ENCODE peak calls at places on chromosome 7, in nine cellular contexts. E, Q, X, C, G, B, A, S and H are unnamed samples.
A peak's percentile ranks its signal among the peaks of the same experiment; 100 is the strongest.

GRCh38 chr7:124550036-124550435 is 215.6 kb downstream of the GPR37 start:
- DNase-seq in E (peak; percentile 45), Q (peak; percentile 21), X (no peak), C (no peak), G (no peak), B (no peak), A (no peak), S (no peak), H (no peak)

GRCh38 chr7:38057829-38058228 is 120.2 kb upstream of the STARD3NL start:
- DNase-seq in E (no peak), Q (no peak), X (no peak), C (no peak), G (no peak), B (no peak), A (no peak), S (no peak), H (no peak)

GRCh38 chr7:42677751-42678231 is 234.1 kb downstream of the C7orf25 start:
- DNase-seq in E (peak; percentile 74), Q (peak; percentile 43), X (peak; percentile 8), C (peak; percentile 85), G (no peak), B (peak; percentile 88), A (no peak), S (peak; percentile 73), H (no peak)

GRCh38 chr7:100515072-100515532 is 23.9 kb upstream of the AGFG2 start:
- DNase-seq in E (peak; percentile 76), Q (peak; percentile 75), X (no peak), C (no peak), G (no peak), B (peak; percentile 80), A (no peak), S (peak; percentile 72), H (no peak)

GRCh38 chr7:24283900-24284698 is at the start of gene NPY:
- DNase-seq in E (no peak), Q (no peak), X (no peak), C (no peak), G (no peak), B (no peak), A (no peak), S (no peak), H (no peak)

GRCh38 chr7:3754488-3755365 is 453.7 kb downstream of the SDK1 start:
- DNase-seq in E (no peak), Q (peak; percentile 56), X (peak; percentile 6), C (peak; percentile 79), G (no peak), B (peak; percentile 73), A (peak; percentile 11), S (no peak), H (no peak)

GRCh38 chr7:55563596-55564325 is 8.5 kb downstream of the VOPP1 start:
- DNase-seq in E (peak; percentile 20), Q (no peak), X (no peak), C (no peak), G (no peak), B (no peak), A (no peak), S (no peak), H (no peak)

GRCh38 chr7:148395292-148395691 is 195.3 kb upstream of the C7orf33 start:
- DNase-seq in E (no peak), Q (no peak), X (no peak), C (no peak), G (no peak), B (no peak), A (no peak), S (no peak), H (no peak)

GRCh38 chr7:117777335-117778150 is 95.7 kb downstream of the CTTNBP2 start:
- DNase-seq in E (no peak), Q (no peak), X (no peak), C (no peak), G (no peak), B (no peak), A (peak; percentile 13), S (no peak), H (no peak)

GRCh38 chr7:100677308-100678095 is 4.0 kb downstream of the GNB2 start:
- DNase-seq in E (no peak), Q (no peak), X (no peak), C (no peak), G (peak; percentile 28), B (no peak), A (peak; percentile 8), S (no peak), H (peak; percentile 21)

GRCh38 chr7:128167316-128167691 is 73.8 kb upstream of the LEP start:
- DNase-seq in E (peak; percentile 49), Q (peak; percentile 75), X (peak; percentile 84), C (no peak), G (peak; percentile 24), B (peak; percentile 48), A (peak; percentile 11), S (peak; percentile 11), H (peak; percentile 81)

DNA sequence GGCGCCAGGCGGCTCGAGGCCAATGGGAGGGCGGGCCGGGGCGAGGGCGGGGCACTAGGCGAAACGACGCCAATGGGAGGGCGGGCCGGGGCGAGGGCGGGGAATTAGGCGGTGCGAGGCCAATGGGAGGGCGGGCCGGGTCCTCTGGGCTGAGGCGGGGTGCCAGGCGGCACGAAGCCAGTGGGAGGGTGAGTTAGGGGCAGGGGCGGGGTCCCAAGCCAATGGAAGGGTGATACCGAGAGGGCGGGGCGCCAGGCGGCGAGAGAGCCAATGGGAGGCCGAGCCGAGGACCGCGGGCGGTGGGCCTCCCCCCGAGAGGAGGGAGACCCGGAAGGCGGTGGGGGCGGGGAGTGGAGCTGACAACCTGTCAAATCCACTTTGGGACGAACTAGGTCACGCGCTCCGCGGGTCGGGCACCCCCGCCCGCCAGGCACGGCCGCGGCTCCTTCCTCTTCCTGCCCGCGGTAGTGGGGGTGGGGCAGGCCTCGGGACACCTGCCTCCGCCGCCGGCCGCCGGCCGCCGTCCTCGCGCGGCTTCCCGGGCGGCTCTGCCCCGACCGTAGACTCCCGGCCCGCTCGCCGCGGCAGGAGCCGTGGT is 28.0 kb upstream of the KMT2C start:
- DNase-seq in E (peak; percentile 99), Q (peak; percentile 98), X (peak; percentile 100), C (peak; percentile 100), G (peak; percentile 100), B (peak; percentile 99), A (peak; percentile 100), S (peak; percentile 91), H (peak; percentile 99)
- TF ChIP-seq CTCF in E (no peak), Q (no peak), X (no peak), C (no peak), G (no peak), B (no peak), A (no peak), S (no peak), H (no peak)

GRCh38 chr7:105009667-105010537 is 4.1 kb upstream of the KMT2E start:
- DNase-seq in E (no peak), Q (no peak), X (no peak), C (no peak), G (no peak), B (no peak), A (no peak), S (no peak), H (no peak)

GRCh38 chr7:105003875-105004510 is 10.0 kb upstream of the KMT2E start:
- DNase-seq in E (peak; percentile 60), Q (no peak), X (no peak), C (no peak), G (no peak), B (no peak), A (no peak), S (no peak), H (no peak)

GRCh38 chr7:105007298-105007697 is 6.7 kb upstream of the KMT2E start:
- DNase-seq in E (no peak), Q (no peak), X (no peak), C (no peak), G (no peak), B (no peak), A (no peak), S (no peak), H (no peak)

GRCh38 chr7:105003275-105003674 is 10.7 kb upstream of the KMT2E start:
- DNase-seq in E (peak; percentile 75), Q (peak; percentile 82), X (peak; percentile 53), C (peak; percentile 77), G (no peak), B (peak; percentile 84), A (peak; percentile 54), S (no peak), H (no peak)

GRCh38 chr7:105006367-105007139 is 7.5 kb upstream of the KMT2E start:
- DNase-seq in E (no peak), Q (no peak), X (peak; percentile 42), C (no peak), G (no peak), B (no peak), A (peak; percentile 67), S (no peak), H (no peak)
- TF ChIP-seq CTCF in E (peak; percentile 17), Q (peak; percentile 2), X (peak; percentile 30), C (no peak), G (no peak), B (peak; percentile 12), A (no peak), S (no peak), H (no peak)

GRCh38 chr7:87505557-87506242 is 30.2 kb upstream of the ABCB4 start:
- DNase-seq in E (no peak), Q (no peak), X (no peak), C (no peak), G (no peak), B (no peak), A (no peak), S (no peak), H (no peak)

GRCh38 chr7:87506243-87507180 is 31.0 kb upstream of the ABCB4 start:
- DNase-seq in E (peak; percentile 17), Q (peak; percentile 43), X (no peak), C (no peak), G (no peak), B (peak; percentile 44), A (no peak), S (no peak), H (no peak)

GRCh38 chr7:87510430-87510875 is 35.0 kb upstream of the ABCB4 start:
- DNase-seq in E (no peak), Q (no peak), X (no peak), C (no peak), G (no peak), B (no peak), A (no peak), S (no peak), H (no peak)

GRCh38 chr7:87505122-87505521 is 29.6 kb upstream of the ABCB4 start:
- DNase-seq in E (peak; percentile 12), Q (peak; percentile 3), X (no peak), C (no peak), G (no peak), B (no peak), A (no peak), S (no peak), H (no peak)

GRCh38 chr7:87507446-87507845 is 32.0 kb upstream of the ABCB4 start:
- DNase-seq in E (no peak), Q (no peak), X (no peak), C (no peak), G (no peak), B (no peak), A (no peak), S (no peak), H (no peak)
- TF ChIP-seq CTCF in E (no peak), Q (peak; percentile 8), X (no peak), C (no peak), G (peak; percentile 29), B (no peak), A (no peak), S (peak; percentile 6), H (no peak)

DNA sequence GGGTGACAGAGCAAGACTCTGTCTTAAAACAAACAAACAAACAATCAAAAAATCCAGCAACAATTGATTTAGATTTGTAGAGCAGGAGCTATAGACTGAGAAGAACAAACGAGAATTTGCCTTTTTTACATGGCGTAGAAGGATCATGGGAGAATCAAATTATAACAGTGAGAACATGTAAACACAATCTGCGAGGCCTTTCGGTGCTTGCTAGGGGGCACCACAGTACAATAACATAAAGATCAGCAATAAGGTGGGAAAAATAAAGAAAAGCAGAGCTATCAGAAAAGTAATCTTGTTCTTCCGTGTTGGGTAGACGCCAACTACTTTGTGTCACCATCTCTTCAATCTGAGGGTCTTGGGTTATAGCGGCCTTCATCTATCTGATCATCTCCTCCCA is 82.2 kb downstream of the NOD1 start:
- DNase-seq in E (peak; percentile 23), Q (no peak), X (no peak), C (no peak), G (no peak), B (no peak), A (no peak), S (no peak), H (no peak)
- TF ChIP-seq CTCF in E (peak; percentile 36), Q (no peak), X (no peak), C (no peak), G (no peak), B (no peak), A (no peak), S (peak; percentile 19), H (peak; percentile 38)